ENCODE peak calls at places on chromosomes 3 and 15, in nine cellular contexts. Z, S, V, H, E, M, O, U and Y are unnamed samples.

GRCh38 chr3:178291971-178292370 is 244.3 kb upstream of the KCNMB2 start:
- DNase-seq in Z (no peak), S (no peak), V (no peak), H (no peak), E (no peak), M (no peak), O (no peak), U (no peak), Y (no peak)

GRCh38 chr3:157572559-157573270 is 69.5 kb upstream of the VEPH1 start:
- DNase-seq in Z (peak), S (no peak), V (peak), H (no peak), E (no peak), M (peak), O (no peak), U (no peak), Y (no peak)

GRCh38 chr15:96414875-96415274 is 84.4 kb downstream of the NR2F2 start:
- DNase-seq in Z (no peak), S (no peak), V (no peak), H (no peak), E (no peak), M (no peak), O (no peak), U (no peak), Y (no peak)

GRCh38 chr3:186988806-186989205 is 58.5 kb downstream of the ST6GAL1 start:
- DNase-seq in Z (no peak), S (no peak), V (no peak), H (no peak), E (no peak), M (no peak), O (no peak), U (no peak), Y (no peak)

GRCh38 chr3:139302084-139302800 is 41.6 kb upstream of the MRPS22 start:
- DNase-seq in Z (no peak), S (no peak), V (no peak), H (no peak), E (no peak), M (no peak), O (peak), U (no peak), Y (no peak)

GRCh38 chr3:45666729-45667440 is 22.3 kb upstream of the SACM1L start:
- DNase-seq in Z (no peak), S (no peak), V (no peak), H (no peak), E (no peak), M (no peak), O (no peak), U (no peak), Y (no peak)

GRCh38 chr3:170301404-170301803 is 56.1 kb upstream of the SKIL start:
- DNase-seq in Z (peak), S (no peak), V (no peak), H (no peak), E (no peak), M (no peak), O (no peak), U (no peak), Y (no peak)

GRCh38 chr15:57403532-57403931 is 27.2 kb downstream of the CGNL1 start:
- DNase-seq in Z (no peak), S (no peak), V (no peak), H (no peak), E (no peak), M (no peak), O (no peak), U (no peak), Y (no peak)

GRCh38 chr3:125150525-125151436 is 61.8 kb downstream of the SLC12A8 start:
- DNase-seq in Z (peak), S (peak), V (peak), H (peak), E (no peak), M (no peak), O (no peak), U (no peak), Y (no peak)

GRCh38 chr15:66698318-66698961 is 3.6 kb upstream of the SMAD6 start:
- DNase-seq in Z (peak), S (no peak), V (no peak), H (no peak), E (no peak), M (no peak), O (no peak), U (peak), Y (no peak)

GRCh38 chr3:115667175-115668065 is 44.1 kb downstream of the GAP43 start:
- DNase-seq in Z (no peak), S (no peak), V (no peak), H (no peak), E (no peak), M (no peak), O (no peak), U (no peak), Y (no peak)

GRCh38 chr15:42730135-42730534 is 6.8 kb downstream of the CDAN1 start:
- DNase-seq in Z (no peak), S (no peak), V (no peak), H (no peak), E (no peak), M (peak), O (no peak), U (no peak), Y (no peak)